ENCODE peak calls at places on chromosome 19, in five cellular contexts. Z, I, J, G and L are unnamed samples. For H3K4me1, the result is how much of the 10 kb centered on the place peaks cover.

GRCh38 chr19:29528350-29528945 is 2.7 kb downstream of the VSTM2B start:
- DNase-seq in Z (peak), J (no peak), I (peak), G (peak), L (no peak)

GRCh38 chr19:30856376-30856775 is 484.2 kb downstream of the ZNF536 start:
- DNase-seq in Z (no peak), G (no peak), I (no peak), J (no peak), L (no peak)

GRCh38 chr19:23286477-23286876 is 36.3 kb upstream of the ZNF724 start:
- DNase-seq in J (no peak), Z (no peak), I (peak), G (no peak), L (no peak)

GRCh38 chr19:16447015-16447384 is 24.8 kb downstream of the EPS15L1 start:
- DNase-seq in I (no peak), G (peak), Z (peak), J (peak), L (no peak)

GRCh38 chr19:35211545-35212230 is 16.9 kb downstream of the FAM187B start:
- DNase-seq in I (no peak), Z (no peak), J (peak), G (no peak), L (peak)

GRCh38 chr19:45577111-45577905 is 7.3 kb downstream of the OPA3 start:
- DNase-seq in I (no peak), G (peak), Z (peak), J (no peak), L (no peak)

GRCh38 chr19:34236035-34236793 is 18.1 kb upstream of the GARRE1 start:
- DNase-seq in Z (peak), G (peak), J (no peak), I (no peak), L (no peak)

GRCh38 chr19:14440049-14440448 is 6.9 kb downstream of the PKN1 start:
- DNase-seq in Z (no peak), I (no peak), G (no peak), J (peak), L (peak)

GRCh38 chr19:17184381-17184841 is 30.7 kb upstream of the USE1 start:
- DNase-seq in I (no peak), J (no peak), G (peak), Z (no peak), L (peak)

GRCh38 chr19:23523863-23524262 is 128.6 kb upstream of the ZNF91 start:
- DNase-seq in G (no peak), Z (no peak), I (no peak), J (no peak), L (no peak)

GRCh38 chr19:33071887-33072286 is 7.2 kb upstream of the RHPN2 start:
- DNase-seq in Z (no peak), J (no peak), I (no peak), G (no peak), L (no peak)

GRCh38 chr19:34904521-34904845 is 22.2 kb upstream of the ZNF30 start:
- DNase-seq in Z (no peak), G (no peak), I (no peak), J (no peak), L (no peak)

GRCh38 chr19:7864719-7865074 is 9.5 kb downstream of the PRR36 start:
- DNase-seq in Z (no peak), G (no peak), J (no peak), I (no peak), L (no peak)

GRCh38 chr19:43625918-43626579 is 6.6 kb upstream of the ZNF428 start:
- DNase-seq in Z (peak), G (no peak), I (peak), J (no peak), L (no peak)

GRCh38 chr19:1923319-1923718 is 17.7 kb upstream of the CSNK1G2 start:
- DNase-seq in G (no peak), Z (no peak), I (no peak), J (peak), L (peak)

GRCh38 chr19:5103061-5103701 is 134.3 kb downstream of the KDM4B start:
- DNase-seq in G (peak), I (no peak), J (peak), Z (peak), L (no peak)

GRCh38 chr19:48656840-48657474 is 11.0 kb upstream of the CA11 start:
- DNase-seq in G (peak), J (no peak), I (no peak), Z (peak), L (no peak)

GRCh38 chr19:42325896-42326771 is 699 bp downstream of the MEGF8 start:
- DNase-seq in G (no peak), J (peak), Z (no peak), I (no peak), L (no peak)

GRCh38 chr19:33177417-33177976 is 16.6 kb upstream of the LRP3 start:
- DNase-seq in G (no peak), J (no peak), Z (no peak), I (peak), L (peak)

GRCh38 chr19:52094526-52094925 is 1.0 kb downstream of the ZNF841 start:
- DNase-seq in I (peak), J (no peak), G (no peak), Z (no peak), L (no peak)

GRCh38 chr19:14599548-14600147 is 16.8 kb downstream of the CLEC17A start:
- DNase-seq in J (no peak), G (no peak), I (no peak), Z (no peak), L (no peak)

GRCh38 chr19:48928164-48929005 is 5.1 kb upstream of the DHDH start:
- DNase-seq in Z (peak), I (no peak), G (peak), J (no peak), L (no peak)

GRCh38 chr19:11052391-11052790 is 36.9 kb upstream of the LDLR start:
- DNase-seq in I (no peak), Z (no peak), J (no peak), G (no peak), L (no peak)

GRCh38 chr19:9011875-9012274 is 1.7 kb upstream of the MUC16 start:
- DNase-seq in J (no peak), I (no peak), G (no peak), Z (no peak), L (no peak)

GRCh38 chr19:13705928-13706447 is 58.3 kb upstream of the MRI1 start:
- DNase-seq in Z (no peak), G (no peak), I (no peak), J (no peak), L (no peak)

GRCh38 chr19:32309711-32310390 is 35.6 kb upstream of the ZNF507 start:
- DNase-seq in Z (peak), I (no peak), G (no peak), J (no peak), L (no peak)

GRCh38 chr19:10390652-10391286 is 10.4 kb upstream of the TYK2 start:
- DNase-seq in G (peak), Z (peak), J (peak), I (peak), L (peak)

GRCh38 chr19:4877753-4878490 is 10.5 kb upstream of the PLIN3 start:
- DNase-seq in Z (no peak), I (peak), J (peak), G (no peak), L (no peak)

GRCh38 chr19:55493052-55493649 is 4.9 kb downstream of the SSC5D start:
- DNase-seq in J (no peak), I (no peak), Z (peak), G (peak), L (no peak)

DNA sequence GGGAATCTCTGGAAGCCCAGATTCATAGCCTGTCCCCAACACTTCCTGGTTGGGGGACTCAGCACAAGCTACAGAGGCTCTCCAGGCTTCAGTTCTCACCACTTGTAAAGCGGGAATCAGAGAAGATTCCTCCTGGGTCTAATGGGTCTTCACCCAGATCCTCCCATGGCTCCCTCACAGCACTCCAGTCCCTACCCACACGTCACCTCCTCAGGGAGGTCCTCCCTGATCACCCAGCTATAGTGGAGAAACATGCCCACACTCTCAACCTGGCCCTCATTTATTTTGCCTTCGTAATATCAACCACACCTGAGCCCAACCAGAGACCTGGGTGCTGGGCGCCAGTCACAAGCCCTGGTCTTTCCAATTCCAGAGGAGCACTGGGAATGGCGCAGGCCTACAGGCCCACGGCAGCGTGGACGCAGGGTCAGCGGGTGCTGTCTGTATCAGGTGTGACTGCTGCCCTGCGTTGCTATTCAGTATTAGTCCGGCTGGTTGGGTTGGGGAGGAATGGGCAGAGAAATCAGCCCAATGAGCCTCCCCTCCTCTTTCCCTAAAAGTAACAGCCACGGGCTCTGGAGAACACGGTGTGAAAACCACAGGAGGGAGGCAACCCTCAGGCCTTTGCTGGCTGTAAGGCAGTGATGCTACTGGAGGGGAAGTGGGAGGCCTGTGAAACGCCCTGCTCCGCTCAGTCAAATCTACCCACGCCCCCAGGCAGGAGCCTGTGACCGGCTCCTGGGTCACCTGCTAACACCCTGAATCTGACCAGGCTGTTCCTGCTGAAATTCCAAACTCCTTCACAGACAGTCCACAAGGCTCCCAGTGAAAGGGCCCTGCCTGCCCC is 5.2 kb downstream of the AKT2 start:
- DNase-seq in Z (no peak), G (no peak), I (no peak), J (no peak), L (no peak)
- H3K4me1 ChIP-seq in Z (under half), G (under half), I (under half), J (under half), L (half or more)

GRCh38 chr19:38012944-38013343 is 105.9 kb downstream of the SIPA1L3 start:
- DNase-seq in J (no peak), I (no peak), Z (no peak), G (no peak), L (no peak)

GRCh38 chr19:38012290-38012689 is 105.3 kb downstream of the SIPA1L3 start:
- DNase-seq in G (no peak), Z (no peak), J (no peak), I (no peak), L (no peak)

GRCh38 chr19:38006361-38007045 is 99.5 kb downstream of the SIPA1L3 start:
- DNase-seq in G (no peak), I (no peak), J (no peak), Z (no peak), L (no peak)

GRCh38 chr19:38011426-38011825 is 104.4 kb downstream of the SIPA1L3 start:
- DNase-seq in I (no peak), G (no peak), J (no peak), Z (no peak), L (no peak)

GRCh38 chr19:38009650-38010229 is 102.7 kb downstream of the SIPA1L3 start:
- DNase-seq in Z (no peak), J (no peak), I (no peak), G (no peak), L (no peak)
- H3K4me3 ChIP-seq in Z (no peak), J (no peak), I (no peak), G (no peak), L (no peak)

GRCh38 chr19:46886546-46887239 is 25.9 kb downstream of the ARHGAP35 start:
- DNase-seq in Z (no peak), G (peak), J (no peak), I (no peak), L (no peak)

GRCh38 chr19:46892252-46893179 is 31.7 kb downstream of the ARHGAP35 start:
- DNase-seq in G (no peak), Z (no peak), I (no peak), J (no peak), L (no peak)

GRCh38 chr19:46887240-46887782 is 26.5 kb downstream of the ARHGAP35 start:
- DNase-seq in Z (peak), G (no peak), J (no peak), I (no peak), L (no peak)

GRCh38 chr19:46885411-46885810 is 24.6 kb downstream of the ARHGAP35 start:
- DNase-seq in G (no peak), J (no peak), I (no peak), Z (no peak), L (no peak)

DNA sequence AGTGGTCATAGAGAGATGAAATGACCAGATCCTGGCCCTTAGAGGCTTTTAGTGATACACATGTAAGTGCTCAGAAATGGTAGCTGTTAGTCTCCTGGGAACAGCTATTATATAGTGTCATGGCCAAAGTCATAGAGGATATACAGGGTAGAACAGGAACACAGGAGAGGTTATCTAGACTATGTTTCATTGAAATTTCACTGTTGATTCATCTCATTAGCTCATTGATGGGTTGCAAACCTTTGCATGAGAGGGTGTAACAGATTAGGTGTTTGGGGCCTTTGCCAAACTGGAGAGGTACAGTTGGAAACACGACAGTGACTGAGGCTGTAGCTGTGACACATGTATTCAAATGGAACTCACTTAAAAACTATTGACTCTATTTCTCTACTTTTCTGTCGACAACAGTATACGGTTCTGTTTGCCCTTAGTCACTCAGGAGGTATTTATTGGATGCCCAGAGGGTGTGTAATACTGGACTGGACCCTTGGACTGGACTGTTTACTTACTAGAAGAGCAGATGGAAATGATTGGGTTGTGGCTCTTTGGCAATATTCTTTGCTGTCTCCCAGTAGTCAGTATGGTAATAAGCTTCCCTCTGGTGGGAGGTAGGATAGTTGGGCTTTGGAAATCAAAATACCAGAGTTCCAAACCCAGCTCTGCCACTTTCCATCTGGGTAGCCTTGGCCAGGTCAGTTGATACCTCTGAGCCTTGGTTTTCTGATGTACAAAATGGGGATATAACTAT is 29.8 kb downstream of the ARHGAP35 start:
- DNase-seq in G (peak), Z (peak), I (no peak), J (no peak), L (no peak)
- H3K27ac ChIP-seq in G (peak), Z (peak), I (no peak), J (no peak), L (no peak)

DNA sequence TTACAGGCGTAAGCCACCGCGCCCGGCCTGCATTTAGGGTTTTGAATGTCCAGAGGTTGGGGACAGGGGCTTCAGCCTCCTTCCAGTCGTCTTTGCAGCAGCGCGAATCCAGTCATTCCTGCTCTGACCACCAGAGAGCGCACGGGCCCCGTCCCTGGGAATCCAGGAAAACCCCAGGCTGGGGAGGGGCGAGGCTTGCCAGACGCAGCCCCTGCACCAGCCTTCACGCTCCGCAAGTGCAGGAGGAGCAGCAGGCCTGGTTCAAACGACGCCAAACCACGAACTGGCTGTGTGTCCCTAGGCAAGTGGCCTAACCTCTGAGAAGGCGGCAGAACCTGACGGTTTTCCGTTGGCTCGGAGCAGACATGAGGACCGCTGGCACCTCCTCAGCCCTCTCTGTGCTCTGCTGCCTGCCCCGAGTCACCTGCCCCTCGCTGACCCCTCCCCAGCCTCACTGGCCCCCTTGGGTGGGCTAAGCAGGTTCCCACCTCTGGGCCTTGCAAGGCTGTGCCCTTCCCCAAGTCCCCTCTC is 2.0 kb upstream of the RNF126 start:
- DNase-seq in J (peak), G (peak), I (peak), Z (peak), L (peak)
- H3K4me1 ChIP-seq in J (under half), G (under half), I (under half), Z (under half), L (under half)

GRCh38 chr19:58265100-58265499 is 13.7 kb upstream of the ZNF8 start:
- DNase-seq in Z (no peak), I (no peak), J (no peak), G (no peak), L (no peak)

GRCh38 chr19:58268344-58268743 is 10.4 kb upstream of the ZNF8 start:
- DNase-seq in G (no peak), I (no peak), Z (no peak), J (no peak), L (no peak)

GRCh38 chr19:58261968-58262921 is 16.5 kb upstream of the ZNF8 start:
- DNase-seq in G (no peak), Z (no peak), J (no peak), I (no peak), L (no peak)

GRCh38 chr19:58261600-58261967 is 17.2 kb upstream of the ZNF8 start:
- DNase-seq in G (no peak), Z (no peak), I (no peak), J (no peak), L (no peak)

DNA sequence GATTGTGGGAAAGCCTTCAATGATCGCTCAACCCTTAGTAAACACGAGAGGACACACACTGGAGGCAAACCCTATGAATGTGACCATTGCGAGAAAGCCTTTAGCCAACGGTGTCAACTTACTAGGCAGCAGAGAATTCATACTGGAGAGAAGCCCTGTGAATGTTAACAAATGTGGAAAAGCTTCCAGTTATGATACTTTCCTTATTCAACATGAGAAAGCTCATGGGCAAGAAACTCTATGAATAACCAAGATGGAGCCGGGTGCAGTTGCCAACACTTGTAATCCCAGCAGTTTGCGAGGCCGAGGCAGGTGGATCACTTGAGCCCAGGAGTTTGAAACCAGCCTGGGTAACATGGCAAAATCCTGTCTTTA is 15.8 kb upstream of the ZNF8 start:
- DNase-seq in J (no peak), G (no peak), Z (no peak), I (no peak), L (no peak)
- H3K4me3 ChIP-seq in J (no peak), G (no peak), Z (no peak), I (peak), L (peak)